ENCODE peak calls at places on chromosome 20, in four cellular contexts. G, F, V and H are unnamed samples.

GRCh38 chr20:62025832-62026563 is 39.7 kb downstream of the TAF4 start:
- DNase-seq in F (peak), V (peak), G (peak), H (no peak)

GRCh38 chr20:8082999-8083398 is 49.1 kb upstream of the PLCB1 start:
- DNase-seq in F (no peak), V (no peak), G (no peak), H (no peak)

GRCh38 chr20:48196486-48196885 is 411.2 kb upstream of the SULF2 start:
- DNase-seq in F (no peak), V (no peak), G (no peak), H (no peak)

GRCh38 chr20:17806739-17807441 is 107.1 kb downstream of the BANF2 start:
- DNase-seq in V (peak), G (no peak), F (no peak), H (no peak)

GRCh38 chr20:43911066-43911465 is 3.6 kb upstream of the TOX2 start:
- DNase-seq in G (no peak), V (no peak), F (no peak), H (no peak)

GRCh38 chr20:4714818-4715217 is 6.9 kb upstream of the PRND start:
- DNase-seq in G (no peak), F (no peak), V (no peak), H (no peak)

GRCh38 chr20:48776306-48776705 is 51.5 kb downstream of the PREX1 start:
- DNase-seq in V (no peak), G (no peak), F (no peak), H (no peak)

GRCh38 chr20:10581823-10582222 is 92.0 kb downstream of the JAG1 start:
- DNase-seq in V (no peak), G (no peak), F (peak), H (no peak)

GRCh38 chr20:56558968-56559367 is 25.9 kb downstream of the FAM209B start:
- DNase-seq in G (no peak), F (no peak), V (no peak), H (no peak)

GRCh38 chr20:38222231-38222922 is 38.2 kb downstream of the KIAA1755 start:
- DNase-seq in V (peak), F (peak), G (peak), H (no peak)

GRCh38 chr20:11687546-11688292 is 230.0 kb upstream of the BTBD3 start:
- DNase-seq in G (no peak), F (peak), V (no peak), H (no peak)

GRCh38 chr20:43432498-43432897 is 25.2 kb upstream of the SRSF6 start:
- DNase-seq in V (no peak), G (no peak), F (no peak), H (no peak)

GRCh38 chr20:6802227-6802626 is 34.7 kb downstream of the BMP2 start:
- DNase-seq in G (no peak), F (no peak), V (no peak), H (no peak)

GRCh38 chr20:39112196-39112743 is 150.1 kb downstream of the DHX35 start:
- DNase-seq in F (peak), G (peak), V (peak), H (no peak)

GRCh38 chr20:2826655-2827054 is 10.5 kb downstream of the TMEM239 start:
- DNase-seq in G (no peak), V (no peak), F (no peak), H (no peak)

GRCh38 chr20:10671850-10672578 is 1.8 kb downstream of the JAG1 start:
- DNase-seq in F (no peak), V (peak), G (no peak), H (no peak)

GRCh38 chr20:63090682-63091571 is 84.2 kb upstream of the BHLHE23 start:
- DNase-seq in V (no peak), G (no peak), F (no peak), H (no peak)

GRCh38 chr20:39880890-39881289 is 808.1 kb downstream of the MAFB start:
- DNase-seq in V (peak), G (no peak), F (no peak), H (no peak)

GRCh38 chr20:57473246-57474042 is 51.5 kb downstream of the CTCFL start:
- DNase-seq in G (peak), F (no peak), V (no peak), H (peak)

GRCh38 chr20:50380697-50381040 is 129.5 kb upstream of the PTPN1 start:
- DNase-seq in G (peak), F (peak), V (no peak), H (no peak)

DNA sequence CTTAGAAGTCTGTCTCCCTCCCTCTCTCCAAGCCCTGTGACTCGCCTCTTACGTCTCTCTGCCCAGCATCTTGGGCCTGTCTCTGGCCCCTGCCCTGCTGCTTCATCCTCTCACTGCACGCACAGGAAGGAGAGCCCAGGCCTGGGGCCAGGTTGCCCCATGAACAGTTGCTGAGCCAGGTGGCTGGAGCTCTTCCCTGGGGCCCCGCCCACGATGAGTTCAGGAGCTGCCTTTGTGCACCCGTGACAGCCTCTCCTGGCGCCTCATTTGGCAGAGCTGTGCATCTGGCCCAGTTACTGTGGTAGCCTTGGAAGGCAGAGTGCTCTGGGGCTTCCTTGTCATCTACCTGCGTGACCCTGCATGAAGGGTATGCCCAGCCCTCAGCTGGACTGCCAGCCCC is 44.5 kb downstream of the SLC52A3 start:
- DNase-seq in F (no peak), V (no peak), G (no peak), H (no peak)
- TF ChIP-seq FOXK2 in F (no peak), V (no peak), G (no peak), H (no peak)

GRCh38 chr20:24439737-24440136 is 29.7 kb upstream of the SYNDIG1 start:
- DNase-seq in V (no peak), G (no peak), F (no peak), H (no peak)
- TF ChIP-seq FOXK2 in V (no peak), G (no peak), F (no peak), H (no peak)

GRCh38 chr20:19887566-19888268 is 129.4 kb upstream of the NAA20 start:
- DNase-seq in G (no peak), V (no peak), F (no peak), H (no peak)
- TF ChIP-seq FOXK2 in G (no peak), V (no peak), F (no peak), H (no peak)

DNA sequence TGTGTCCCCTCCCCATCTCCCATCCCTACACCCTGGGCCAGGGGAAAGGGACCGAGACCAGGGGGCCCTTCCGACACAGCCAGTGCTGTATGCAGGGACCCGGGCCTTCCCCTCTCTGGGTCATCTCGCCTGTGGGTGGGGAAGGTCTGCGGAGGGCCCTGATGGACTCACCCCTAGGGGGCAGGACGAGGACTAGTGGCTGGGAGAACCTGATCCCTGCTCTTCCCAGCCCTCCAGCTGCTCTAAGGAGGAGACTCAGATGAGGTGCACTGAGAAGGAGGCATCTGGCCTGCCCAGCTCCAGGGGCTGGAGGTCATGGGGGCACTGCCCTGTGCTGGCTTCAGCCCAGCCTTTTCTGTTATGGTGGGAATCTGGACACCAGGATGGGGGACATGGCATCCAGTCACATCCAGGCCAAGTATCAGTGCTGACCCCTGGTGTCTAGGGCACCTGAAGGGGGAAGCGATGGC is 735 bp downstream of the MYL9 start:
- DNase-seq in V (peak), F (peak), G (peak), H (no peak)
- TF ChIP-seq FOXK2 in V (no peak), F (no peak), G (no peak), H (no peak)

GRCh38 chr20:53926428-53927028 is 143.9 kb downstream of the BCAS1 start:
- DNase-seq in G (no peak), F (peak), V (peak), H (peak)
- TF ChIP-seq FOXK2 in G (no peak), F (peak), V (no peak), H (peak)

GRCh38 chr20:52565614-52566013 is 374.0 kb upstream of the ZFP64 start:
- DNase-seq in F (no peak), G (no peak), V (no peak), H (no peak)
- TF ChIP-seq FOXK2 in F (no peak), G (no peak), V (no peak), H (no peak)

GRCh38 chr20:41532935-41533334 is 85.2 kb downstream of the CHD6 start:
- DNase-seq in F (no peak), G (no peak), V (no peak), H (no peak)
- TF ChIP-seq FOXK2 in F (no peak), G (no peak), V (no peak), H (no peak)